ENCODE peak calls at places on chromosomes 12 and 14, in seven cellular contexts. G is hepatocyte, Y is tibial nerve, T is left ventricle myocardium inferior, V is RWPE2, J is brain microvascular endothelial cell, D is adipocyte. M is an unnamed sample. For H3K27me3, the result is how much of the 10 kb centered on the place peaks cover.

GRCh38 chr12:117134059-117134458 is 34.8 kb upstream of the TESC start:
- DNase-seq in D (peak), G (no peak), J (no peak), T (no peak), V (no peak), Y (no peak), M (no peak)

GRCh38 chr12:57902371-57903042 is 38.9 kb upstream of the ATP23 start:
- DNase-seq in T (no peak), V (no peak), Y (no peak), D (peak), J (no peak), G (no peak), M (no peak)

GRCh38 chr14:77691259-77691658 is 16.6 kb downstream of the ALKBH1 start:
- DNase-seq in G (no peak), D (no peak), V (no peak), J (no peak), Y (no peak), T (peak), M (no peak)

GRCh38 chr14:57085801-57086200 is 182.9 kb downstream of the EXOC5 start:
- DNase-seq in Y (no peak), J (no peak), D (no peak), G (no peak), V (no peak), T (no peak), M (no peak)

GRCh38 chr14:61562321-61563161 is 132.8 kb upstream of the HIF1A start:
- DNase-seq in J (peak), V (peak), D (peak), Y (no peak), G (peak), T (no peak), M (peak)

GRCh38 chr12:54082402-54082892 is 28.8 kb downstream of the HOXC4 start:
- DNase-seq in T (no peak), D (no peak), J (no peak), V (no peak), Y (no peak), G (peak), M (no peak)

GRCh38 chr12:108675792-108676191 is 42.1 kb upstream of the SELPLG start:
- DNase-seq in J (no peak), V (no peak), D (no peak), T (no peak), Y (no peak), G (no peak), M (no peak)

GRCh38 chr12:87756721-87757120 is 272.5 kb downstream of the C12orf50 start:
- DNase-seq in Y (no peak), D (peak), T (no peak), V (no peak), J (no peak), G (no peak), M (no peak)

GRCh38 chr12:98788396-98788795 is 143.3 kb downstream of the APAF1 start:
- DNase-seq in V (no peak), J (no peak), T (no peak), Y (no peak), D (no peak), G (no peak), M (no peak)

GRCh38 chr12:95173392-95174251 is 43.6 kb downstream of the FGD6 start:
- DNase-seq in D (peak), V (peak), T (peak), J (peak), Y (peak), G (peak), M (peak)

GRCh38 chr14:105507247-105507646 is 16.2 kb downstream of the TEDC1 start:
- DNase-seq in J (no peak), V (peak), Y (no peak), D (no peak), G (no peak), T (no peak), M (no peak)

GRCh38 chr12:126776047-126776446 is 1490.9 kb upstream of the TMEM132C start:
- DNase-seq in Y (no peak), V (no peak), T (no peak), J (no peak), G (no peak), D (no peak), M (no peak)

GRCh38 chr14:28949503-28949902 is 182.9 kb downstream of the FOXG1 start:
- DNase-seq in Y (no peak), T (no peak), J (no peak), G (no peak), D (no peak), V (no peak), M (no peak)

GRCh38 chr12:64706831-64707230 is 52.4 kb downstream of the GNS start:
- DNase-seq in G (no peak), Y (no peak), D (no peak), V (no peak), J (no peak), T (no peak), M (no peak)

GRCh38 chr12:30696486-30696885 is 817 bp upstream of the IPO8 start:
- DNase-seq in T (no peak), G (no peak), D (no peak), Y (no peak), V (no peak), J (no peak), M (no peak)

GRCh38 chr14:71143391-71144290 is 236.4 kb downstream of the PCNX1 start:
- DNase-seq in G (peak), Y (no peak), D (peak), J (peak), V (peak), T (no peak), M (peak)

GRCh38 chr12:96195845-96196451 is 1.8 kb downstream of the ELK3 start:
- DNase-seq in J (peak), Y (no peak), D (peak), G (peak), V (no peak), T (no peak), M (no peak)

GRCh38 chr14:103725739-103726395 is 10.3 kb downstream of the ZFYVE21 start:
- DNase-seq in D (no peak), Y (no peak), G (no peak), J (no peak), V (no peak), T (no peak), M (no peak)

GRCh38 chr12:24240707-24241106 is 291.2 kb upstream of the SOX5 start:
- DNase-seq in J (no peak), D (no peak), Y (no peak), V (no peak), G (no peak), T (no peak), M (no peak)

GRCh38 chr14:31109257-31109656 is 83.1 kb upstream of the STRN3 start:
- DNase-seq in V (no peak), Y (no peak), D (no peak), G (no peak), J (no peak), T (no peak), M (no peak)

GRCh38 chr14:91774138-91775096 is 42.5 kb upstream of the CATSPERB start:
- DNase-seq in G (no peak), Y (no peak), T (no peak), D (no peak), V (no peak), J (no peak), M (no peak)

GRCh38 chr12:49962861-49963765 is 1.4 kb downstream of the AQP5 start:
- DNase-seq in V (peak), Y (no peak), D (peak), G (no peak), T (peak), J (no peak), M (no peak)

GRCh38 chr12:129169928-129170327 is 316.6 kb downstream of the GLT1D1 start:
- DNase-seq in T (no peak), D (peak), V (no peak), G (no peak), J (no peak), Y (no peak), M (no peak)

GRCh38 chr12:46303039-46303666 is 34.3 kb upstream of the SLC38A1 start:
- DNase-seq in G (peak), J (peak), D (peak), T (no peak), Y (peak), V (no peak), M (no peak)

GRCh38 chr14:58104808-58105207 is 47.2 kb downstream of the ARMH4 start:
- DNase-seq in G (no peak), V (no peak), D (peak), J (peak), Y (no peak), T (no peak), M (peak)

GRCh38 chr14:95256011-95256775 is 63.5 kb downstream of the CLMN start:
- DNase-seq in D (no peak), J (no peak), V (no peak), G (no peak), T (no peak), Y (no peak), M (no peak)

GRCh38 chr14:80425686-80426085 is 214.4 kb upstream of the DIO2 start:
- DNase-seq in J (peak), T (no peak), G (peak), D (peak), V (peak), Y (no peak), M (peak)

GRCh38 chr12:104060791-104061190 is 3.5 kb upstream of the HCFC2 start:
- DNase-seq in J (no peak), T (no peak), Y (no peak), V (no peak), D (no peak), G (no peak), M (no peak)

GRCh38 chr12:124279315-124279714 is 15.6 kb upstream of the RFLNA start:
- DNase-seq in T (no peak), V (no peak), J (no peak), G (no peak), D (no peak), Y (no peak), M (no peak)

GRCh38 chr12:41211466-41211865 is 23.3 kb downstream of the PDZRN4 start:
- DNase-seq in T (no peak), D (no peak), G (no peak), V (no peak), J (no peak), Y (no peak), M (no peak)

GRCh38 chr14:74326369-74327152 is 21.7 kb upstream of the VRTN start:
- DNase-seq in V (no peak), G (peak), J (no peak), Y (no peak), T (no peak), D (no peak), M (no peak)

GRCh38 chr12:51863363-51863920 is 14.9 kb upstream of the FIGNL2 start:
- DNase-seq in Y (no peak), J (no peak), G (no peak), D (no peak), T (no peak), V (no peak), M (no peak)
- H3K4me3 ChIP-seq in Y (peak), J (peak), G (no peak), D (no peak), T (peak), V (no peak), M (no peak)

GRCh38 chr14:23413681-23414080 is 5.6 kb upstream of the MYH6 start:
- DNase-seq in V (no peak), Y (no peak), D (no peak), J (no peak), T (no peak), G (no peak), M (no peak)

GRCh38 chr14:23416801-23417200 is 8.7 kb upstream of the MYH6 start:
- DNase-seq in T (no peak), V (no peak), G (no peak), D (no peak), Y (no peak), J (no peak), M (no peak)

GRCh38 chr14:23414254-23414653 is 6.2 kb upstream of the MYH6 start:
- DNase-seq in J (no peak), D (no peak), G (no peak), T (no peak), Y (no peak), V (no peak), M (no peak)

GRCh38 chr14:23415821-23416480 is 7.9 kb upstream of the MYH6 start:
- DNase-seq in Y (no peak), V (no peak), D (no peak), J (no peak), G (no peak), T (no peak), M (no peak)

GRCh38 chr14:23414906-23415820 is 7.1 kb upstream of the MYH6 start:
- DNase-seq in T (no peak), V (no peak), Y (no peak), D (no peak), J (no peak), G (no peak), M (no peak)
- H3K27me3 ChIP-seq in T (under half), V (under half), Y (under half), D (under half), J (under half), G (under half), M (under half)

GRCh38 chr14:65373011-65373670 is 39.4 kb upstream of the FUT8 start:
- DNase-seq in J (no peak), V (no peak), D (no peak), G (no peak), Y (no peak), T (no peak), M (no peak)

GRCh38 chr14:65371784-65372183 is 40.7 kb upstream of the FUT8 start:
- DNase-seq in J (no peak), V (no peak), D (no peak), G (no peak), Y (no peak), T (no peak), M (no peak)

GRCh38 chr14:65370890-65371289 is 41.6 kb upstream of the FUT8 start:
- DNase-seq in T (no peak), G (no peak), J (no peak), D (no peak), V (no peak), Y (no peak), M (no peak)

GRCh38 chr14:65377576-65377975 is 35.0 kb upstream of the FUT8 start:
- DNase-seq in D (peak), J (no peak), V (no peak), Y (peak), G (no peak), T (no peak), M (no peak)

DNA sequence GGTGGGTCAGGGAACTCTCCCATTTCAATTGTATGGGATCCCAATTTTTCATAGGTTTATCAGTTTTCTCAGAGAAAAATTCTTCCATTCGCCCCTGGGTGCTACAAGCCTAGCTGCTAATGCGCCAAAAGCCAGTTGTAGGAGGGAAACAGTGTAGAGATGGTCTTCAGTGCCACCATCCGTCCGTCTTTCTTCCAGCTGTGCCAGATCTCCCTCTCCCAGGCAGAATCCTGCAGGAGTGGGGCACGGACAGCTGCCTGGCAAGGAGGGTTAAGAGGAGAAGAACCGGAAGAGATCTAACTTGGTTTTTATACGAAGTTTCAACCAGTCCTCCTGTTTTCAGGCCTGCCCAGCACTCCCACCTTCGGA is 38.9 kb upstream of the FUT8 start:
- DNase-seq in V (no peak), J (no peak), T (no peak), D (no peak), G (no peak), Y (no peak), M (no peak)
- H3K4me3 ChIP-seq in V (no peak), J (no peak), T (no peak), D (no peak), G (no peak), Y (no peak), M (no peak)

DNA sequence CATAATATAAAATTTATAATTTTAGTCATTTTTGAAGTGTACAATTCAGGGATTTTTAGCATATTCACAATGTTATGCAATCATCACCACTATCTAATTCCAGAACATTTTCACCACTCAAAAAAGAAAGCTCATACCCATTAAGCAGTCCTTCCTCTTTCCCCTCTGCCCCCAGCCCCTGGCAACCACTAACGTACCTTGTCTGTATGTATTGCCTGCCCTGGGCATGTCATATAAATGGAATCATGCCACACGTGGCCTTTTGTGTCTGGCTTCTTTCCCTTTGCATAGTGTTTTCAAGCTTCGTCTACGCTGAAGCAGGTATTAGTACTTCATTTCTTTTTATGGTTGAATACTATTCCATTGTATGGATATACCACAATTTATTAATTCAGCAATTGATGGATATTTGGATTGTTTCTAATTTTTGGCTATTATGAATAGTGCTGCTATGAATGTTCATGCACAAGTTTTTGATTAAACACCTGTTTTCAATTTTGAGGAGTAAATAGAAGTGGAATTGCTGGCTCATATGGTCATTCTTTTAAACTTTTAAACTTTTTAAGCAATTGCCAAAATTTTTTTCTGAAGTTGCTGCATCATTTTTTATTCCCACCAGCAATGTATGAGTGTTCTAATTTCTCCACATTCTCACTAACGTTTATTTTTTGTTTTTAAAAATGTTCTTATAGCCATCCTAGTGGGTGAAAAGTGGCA is 1.6 kb upstream of the SSTR1 start:
- DNase-seq in J (no peak), G (no peak), V (no peak), Y (no peak), D (no peak), T (no peak), M (no peak)
- H3K27me3 ChIP-seq in J (under half), G (under half), V (under half), Y (under half), D (under half), T (half or more), M (under half)

GRCh38 chr12:67355428-67356385 is 86.5 kb downstream of the CAND1 start:
- DNase-seq in V (no peak), G (peak), D (peak), Y (no peak), J (peak), T (no peak), M (peak)
- H3K4me3 ChIP-seq in V (no peak), G (no peak), D (peak), Y (no peak), J (no peak), T (no peak), M (no peak)

DNA sequence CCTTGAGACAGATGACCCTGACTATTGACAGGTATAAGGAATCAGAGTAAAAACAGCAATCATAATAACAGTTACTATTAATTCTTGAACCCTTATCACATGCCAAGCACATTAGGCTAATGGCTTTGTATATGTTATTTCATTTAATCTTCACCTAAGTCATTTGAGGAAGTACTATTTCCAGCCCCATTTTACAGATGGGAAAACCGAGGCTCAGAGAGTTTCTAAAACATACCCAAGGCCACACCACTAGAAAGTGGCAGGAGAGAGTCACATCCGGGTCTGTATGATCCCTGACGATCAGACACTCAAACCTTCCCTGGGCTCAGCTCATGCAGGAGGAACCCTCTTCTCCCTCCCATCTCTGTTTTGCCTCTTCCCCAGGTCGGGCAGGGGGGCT is 209.5 kb downstream of the RBM19 start:
- DNase-seq in D (no peak), Y (no peak), G (no peak), J (no peak), V (no peak), T (no peak), M (no peak)
- H3K27me3 ChIP-seq in D (half or more), Y (under half), G (under half), J (under half), V (under half), T (half or more), M (under half)

GRCh38 chr12:9041321-9041720 is 52.0 kb downstream of the KLRG1 start:
- DNase-seq in J (peak), G (no peak), T (no peak), Y (no peak), D (peak), V (no peak), M (no peak)

GRCh38 chr12:9037431-9037830 is 48.1 kb downstream of the KLRG1 start:
- DNase-seq in D (no peak), Y (no peak), T (no peak), J (no peak), V (no peak), G (no peak), M (no peak)

GRCh38 chr12:9036227-9036626 is 46.9 kb downstream of the KLRG1 start:
- DNase-seq in G (no peak), J (no peak), Y (no peak), D (no peak), T (no peak), V (no peak), M (no peak)

GRCh38 chr12:9040484-9041186 is 51.3 kb downstream of the KLRG1 start:
- DNase-seq in D (no peak), T (no peak), Y (no peak), V (no peak), G (no peak), J (no peak), M (no peak)

DNA sequence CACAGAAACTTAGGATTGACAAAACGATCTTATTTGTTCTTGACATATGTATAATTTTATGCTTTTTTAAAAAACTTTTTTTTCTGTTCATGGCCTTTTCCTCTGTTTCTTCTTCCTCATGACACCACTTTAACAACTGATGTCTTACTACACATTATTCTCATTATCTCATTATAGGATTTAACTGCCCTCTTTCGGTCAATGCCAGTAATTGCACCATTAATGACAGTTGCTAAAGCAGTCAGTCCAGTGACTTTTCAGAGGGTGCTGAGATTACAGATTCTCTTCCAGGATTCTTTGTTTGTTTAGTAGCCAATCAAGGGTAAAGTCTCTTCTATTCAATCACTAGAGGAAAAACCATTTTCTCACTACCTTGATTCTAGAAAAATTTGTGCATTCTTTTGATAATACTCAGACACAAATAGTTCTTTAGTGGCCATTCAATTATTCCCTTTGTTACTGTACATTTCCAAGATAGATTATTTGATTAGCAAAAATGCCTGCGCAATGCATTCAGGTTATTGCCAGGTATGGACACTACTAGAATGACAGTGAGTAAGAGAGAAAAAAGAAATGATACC is 50.1 kb downstream of the KLRG1 start:
- DNase-seq in G (peak), D (peak), J (peak), V (no peak), T (no peak), Y (peak), M (peak)
- H3K4me3 ChIP-seq in G (no peak), D (no peak), J (no peak), V (no peak), T (no peak), Y (no peak), M (no peak)

GRCh38 chr14:101462726-101463565 is 98.3 kb upstream of the DIO3 start:
- DNase-seq in V (peak), D (no peak), G (no peak), T (no peak), J (no peak), Y (no peak), M (no peak)
- H3K27me3 ChIP-seq in V (under half), D (under half), G (under half), T (half or more), J (under half), Y (under half), M (under half)

DNA sequence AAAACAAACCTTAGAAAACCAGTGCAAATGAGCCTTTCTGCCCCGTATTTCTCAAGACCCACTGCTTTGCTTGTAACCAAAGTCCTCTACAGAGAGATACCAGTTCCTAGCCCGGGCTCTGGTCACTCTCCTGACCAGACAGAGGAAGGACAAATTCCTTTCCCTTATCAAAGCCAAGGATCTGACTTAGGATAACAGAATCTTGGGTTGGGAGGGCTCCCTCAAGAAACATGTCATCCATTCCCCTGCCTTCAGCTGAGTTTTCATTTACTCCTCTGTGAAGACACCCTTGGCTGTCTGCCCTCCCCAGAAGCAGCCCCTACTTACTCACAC is 116.0 kb upstream of the PARP11 start:
- DNase-seq in G (no peak), T (no peak), D (no peak), J (no peak), Y (no peak), V (no peak), M (no peak)
- H3K4me3 ChIP-seq in G (no peak), T (no peak), D (no peak), J (no peak), Y (no peak), V (no peak), M (no peak)

M was measured in AG04450.